ENCODE peak calls at places on chromosomes 2 and 18, in six cellular contexts. One of them, this sample, is unnamed.

GRCh38 chr2:231925303-231926179 is 655 bp downstream of the NPPC start:
- DNase-seq in MM.1S: peak; percentile 78
- DNase-seq in mammary epithelial cell: peak; percentile 66
- DNase-seq in SK-N-SH: peak; percentile 96
- DNase-seq in neural progenitor cell: peak; percentile 95
- DNase-seq in fibroblast of lung: peak; percentile 87
- DNase-seq in this sample: peak; percentile 74

GRCh38 chr18:37729715-37730114 is 164.1 kb upstream of the CELF4 start:
- DNase-seq in MM.1S: no peak
- DNase-seq in mammary epithelial cell: peak; percentile 17
- DNase-seq in SK-N-SH: no peak
- DNase-seq in neural progenitor cell: no peak
- DNase-seq in fibroblast of lung: no peak
- DNase-seq in this sample: no peak

GRCh38 chr18:21129586-21130216 is 18.1 kb upstream of the ROCK1 start:
- DNase-seq in MM.1S: no peak
- DNase-seq in mammary epithelial cell: no peak
- DNase-seq in SK-N-SH: no peak
- DNase-seq in neural progenitor cell: no peak
- DNase-seq in fibroblast of lung: no peak
- DNase-seq in this sample: no peak

GRCh38 chr2:163601377-163601776 is 134.4 kb downstream of the FIGN start:
- DNase-seq in MM.1S: no peak
- DNase-seq in mammary epithelial cell: peak; percentile 52
- DNase-seq in SK-N-SH: no peak
- DNase-seq in neural progenitor cell: peak; percentile 55
- DNase-seq in fibroblast of lung: peak; percentile 28
- DNase-seq in this sample: no peak

GRCh38 chr2:186130678-186131511 is 355.2 kb upstream of the ZC3H15 start:
- DNase-seq in MM.1S: no peak
- DNase-seq in mammary epithelial cell: peak; percentile 5
- DNase-seq in SK-N-SH: no peak
- DNase-seq in neural progenitor cell: peak; percentile 78
- DNase-seq in fibroblast of lung: no peak
- DNase-seq in this sample: peak; percentile 27

GRCh38 chr2:85132392-85132791 is 800 bp upstream of the TCF7L1 start:
- DNase-seq in MM.1S: no peak
- DNase-seq in mammary epithelial cell: no peak
- DNase-seq in SK-N-SH: peak; percentile 27
- DNase-seq in neural progenitor cell: peak; percentile 53
- DNase-seq in fibroblast of lung: no peak
- DNase-seq in this sample: peak; percentile 20

GRCh38 chr2:8625399-8626283 is 56.2 kb upstream of the ID2 start:
- DNase-seq in MM.1S: no peak
- DNase-seq in mammary epithelial cell: no peak
- DNase-seq in SK-N-SH: no peak
- DNase-seq in neural progenitor cell: no peak
- DNase-seq in fibroblast of lung: no peak
- DNase-seq in this sample: no peak

GRCh38 chr2:24852431-24853020 is 59.3 kb downstream of the CENPO start:
- DNase-seq in MM.1S: no peak
- DNase-seq in mammary epithelial cell: no peak
- DNase-seq in SK-N-SH: no peak
- DNase-seq in neural progenitor cell: no peak
- DNase-seq in fibroblast of lung: no peak
- DNase-seq in this sample: no peak

GRCh38 chr18:65752625-65753325 is 2.0 kb downstream of the CDH7 start:
- DNase-seq in MM.1S: no peak
- DNase-seq in mammary epithelial cell: no peak
- DNase-seq in SK-N-SH: no peak
- DNase-seq in neural progenitor cell: no peak
- DNase-seq in fibroblast of lung: no peak
- DNase-seq in this sample: no peak

GRCh38 chr2:150513647-150514046 is 26.2 kb upstream of the RND3 start:
- DNase-seq in MM.1S: no peak
- DNase-seq in mammary epithelial cell: peak; percentile 23
- DNase-seq in SK-N-SH: no peak
- DNase-seq in neural progenitor cell: no peak
- DNase-seq in fibroblast of lung: peak; percentile 51
- DNase-seq in this sample: peak; percentile 43

GRCh38 chr2:38648107-38648761 is 17.7 kb upstream of the GALM start:
- DNase-seq in MM.1S: peak; percentile 56
- DNase-seq in mammary epithelial cell: peak; percentile 75
- DNase-seq in SK-N-SH: no peak
- DNase-seq in neural progenitor cell: no peak
- DNase-seq in fibroblast of lung: no peak
- DNase-seq in this sample: peak; percentile 7

GRCh38 chr18:23512641-23513040 is 9.3 kb downstream of the RMC1 start:
- DNase-seq in MM.1S: no peak
- DNase-seq in mammary epithelial cell: no peak
- DNase-seq in SK-N-SH: no peak
- DNase-seq in neural progenitor cell: no peak
- DNase-seq in fibroblast of lung: no peak
- DNase-seq in this sample: no peak

GRCh38 chr2:120436885-120437603 is 91.1 kb downstream of the INHBB start:
- DNase-seq in MM.1S: peak; percentile 30
- DNase-seq in mammary epithelial cell: peak; percentile 54
- DNase-seq in SK-N-SH: peak; percentile 66
- DNase-seq in neural progenitor cell: peak; percentile 73
- DNase-seq in fibroblast of lung: peak; percentile 29
- DNase-seq in this sample: peak; percentile 92

GRCh38 chr2:230870544-230871360 is 6.0 kb downstream of the ITM2C start:
- DNase-seq in MM.1S: peak; percentile 71
- DNase-seq in mammary epithelial cell: no peak
- DNase-seq in SK-N-SH: peak; percentile 76
- DNase-seq in neural progenitor cell: peak; percentile 53
- DNase-seq in fibroblast of lung: no peak
- DNase-seq in this sample: no peak

GRCh38 chr2:76128622-76129021 is 417.9 kb upstream of the GCFC2 start:
- DNase-seq in MM.1S: no peak
- DNase-seq in mammary epithelial cell: no peak
- DNase-seq in SK-N-SH: no peak
- DNase-seq in neural progenitor cell: no peak
- DNase-seq in fibroblast of lung: no peak
- DNase-seq in this sample: no peak

GRCh38 chr2:67259581-67260347 is 137.4 kb upstream of the ETAA1 start:
- DNase-seq in MM.1S: no peak
- DNase-seq in mammary epithelial cell: peak; percentile 91
- DNase-seq in SK-N-SH: peak; percentile 49
- DNase-seq in neural progenitor cell: no peak
- DNase-seq in fibroblast of lung: peak; percentile 81
- DNase-seq in this sample: peak; percentile 86

GRCh38 chr2:121293450-121294325 is 8.7 kb upstream of the TFCP2L1 start:
- DNase-seq in MM.1S: no peak
- DNase-seq in mammary epithelial cell: no peak
- DNase-seq in SK-N-SH: no peak
- DNase-seq in neural progenitor cell: no peak
- DNase-seq in fibroblast of lung: no peak
- DNase-seq in this sample: no peak

GRCh38 chr2:186595219-186595618 is 5.4 kb downstream of the ITGAV start:
- DNase-seq in MM.1S: no peak
- DNase-seq in mammary epithelial cell: no peak
- DNase-seq in SK-N-SH: no peak
- DNase-seq in neural progenitor cell: no peak
- DNase-seq in fibroblast of lung: peak; percentile 63
- DNase-seq in this sample: peak; percentile 23

GRCh38 chr2:134706587-134707329 is 12.0 kb downstream of the TMEM163 start:
- DNase-seq in MM.1S: no peak
- DNase-seq in mammary epithelial cell: peak; percentile 57
- DNase-seq in SK-N-SH: no peak
- DNase-seq in neural progenitor cell: no peak
- DNase-seq in fibroblast of lung: no peak
- DNase-seq in this sample: peak; percentile 55

GRCh38 chr18:79402977-79403722 is 7.4 kb downstream of the NFATC1 start:
- DNase-seq in MM.1S: no peak
- DNase-seq in mammary epithelial cell: peak; percentile 3
- DNase-seq in SK-N-SH: no peak
- DNase-seq in neural progenitor cell: no peak
- DNase-seq in fibroblast of lung: no peak
- DNase-seq in this sample: peak; percentile 62

GRCh38 chr2:97707428-97708380 is 5.7 kb upstream of the ZAP70 start:
- DNase-seq in MM.1S: no peak
- DNase-seq in mammary epithelial cell: no peak
- DNase-seq in SK-N-SH: no peak
- DNase-seq in neural progenitor cell: no peak
- DNase-seq in fibroblast of lung: no peak
- DNase-seq in this sample: no peak

GRCh38 chr2:7557376-7557775 is 640.2 kb downstream of the RNF144A start:
- DNase-seq in MM.1S: no peak
- DNase-seq in mammary epithelial cell: no peak
- DNase-seq in SK-N-SH: no peak
- DNase-seq in neural progenitor cell: no peak
- DNase-seq in fibroblast of lung: no peak
- DNase-seq in this sample: no peak

GRCh38 chr2:240564571-240565266 is 3.6 kb upstream of the RNPEPL1 start:
- DNase-seq in MM.1S: peak; percentile 29
- DNase-seq in mammary epithelial cell: no peak
- DNase-seq in SK-N-SH: no peak
- DNase-seq in neural progenitor cell: no peak
- DNase-seq in fibroblast of lung: no peak
- DNase-seq in this sample: peak; percentile 31

GRCh38 chr2:240565267-240566202 is 2.7 kb upstream of the RNPEPL1 start:
- DNase-seq in MM.1S: peak; percentile 89
- DNase-seq in mammary epithelial cell: peak; percentile 72
- DNase-seq in SK-N-SH: peak; percentile 36
- DNase-seq in neural progenitor cell: no peak
- DNase-seq in fibroblast of lung: no peak
- DNase-seq in this sample: peak; percentile 76

GRCh38 chr2:240567137-240567871 is 980 bp upstream of the RNPEPL1 start:
- DNase-seq in MM.1S: no peak
- DNase-seq in mammary epithelial cell: no peak
- DNase-seq in SK-N-SH: peak; percentile 41
- DNase-seq in neural progenitor cell: no peak
- DNase-seq in fibroblast of lung: no peak
- DNase-seq in this sample: no peak

GRCh38 chr2:240567872-240568677 is at the start of gene RNPEPL1:
- DNase-seq in MM.1S: peak; percentile 60
- DNase-seq in mammary epithelial cell: peak; percentile 47
- DNase-seq in SK-N-SH: peak; percentile 90
- DNase-seq in neural progenitor cell: peak; percentile 76
- DNase-seq in fibroblast of lung: peak; percentile 20
- DNase-seq in this sample: peak; percentile 44

GRCh38 chr2:240566203-240567136 is 1.8 kb upstream of the RNPEPL1 start:
- DNase-seq in MM.1S: peak; percentile 94
- DNase-seq in mammary epithelial cell: peak; percentile 73
- DNase-seq in SK-N-SH: peak; percentile 92
- DNase-seq in neural progenitor cell: peak; percentile 89
- DNase-seq in fibroblast of lung: peak; percentile 72
- DNase-seq in this sample: peak; percentile 81
- H3K79me2 ChIP-seq in MM.1S: peaks cover 76% of the 10 kb centered on the region
- H3K79me2 ChIP-seq in mammary epithelial cell: peaks cover 10% of the 10 kb centered on the region
- H3K79me2 ChIP-seq in SK-N-SH: peaks cover 35% of the 10 kb centered on the region
- H3K79me2 ChIP-seq in neural progenitor cell: no peaks in the 10 kb centered on the region
- H3K79me2 ChIP-seq in fibroblast of lung: peaks cover 5% of the 10 kb centered on the region
- H3K79me2 ChIP-seq in this sample: peaks cover 35% of the 10 kb centered on the region

GRCh38 chr18:76314496-76314895 is 180.5 kb downstream of the ZNF516 start:
- DNase-seq in MM.1S: no peak
- DNase-seq in mammary epithelial cell: no peak
- DNase-seq in SK-N-SH: no peak
- DNase-seq in neural progenitor cell: no peak
- DNase-seq in fibroblast of lung: no peak
- DNase-seq in this sample: no peak
- TF ChIP-seq CTCF in MM.1S: no peak
- TF ChIP-seq CTCF in mammary epithelial cell: no peak
- TF ChIP-seq CTCF in SK-N-SH: no peak
- TF ChIP-seq CTCF in neural progenitor cell: no peak
- TF ChIP-seq CTCF in fibroblast of lung: no peak
- TF ChIP-seq CTCF in this sample: no peak

DNA sequence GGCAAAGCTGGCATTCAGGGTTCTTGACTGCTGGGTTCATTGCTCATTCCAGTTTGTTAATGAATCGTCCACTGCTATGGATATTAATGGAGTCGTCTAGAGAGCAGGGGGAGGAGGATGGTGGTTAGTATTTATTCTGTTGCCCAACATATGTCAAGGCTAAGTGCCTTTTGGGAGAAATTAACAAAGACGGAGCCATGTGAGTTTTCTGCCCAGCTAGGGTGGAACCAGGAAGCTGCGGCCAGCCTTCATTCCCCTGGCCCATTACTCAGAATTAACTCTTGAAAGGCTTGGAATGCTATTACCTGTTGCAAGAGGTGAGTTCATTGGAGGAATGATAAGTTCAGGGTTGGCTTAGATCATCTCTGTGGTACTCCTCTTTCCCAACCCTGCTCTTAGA is 19.3 kb downstream of the IGFBP2 start:
- DNase-seq in MM.1S: no peak
- DNase-seq in mammary epithelial cell: peak; percentile 52
- DNase-seq in SK-N-SH: no peak
- DNase-seq in neural progenitor cell: no peak
- DNase-seq in fibroblast of lung: no peak
- DNase-seq in this sample: no peak
- H3K79me2 ChIP-seq in MM.1S: no peaks in the 10 kb centered on the region
- H3K79me2 ChIP-seq in mammary epithelial cell: peaks cover 87% of the 10 kb centered on the region
- H3K79me2 ChIP-seq in SK-N-SH: peaks cover 81% of the 10 kb centered on the region
- H3K79me2 ChIP-seq in neural progenitor cell: peaks cover 100% of the 10 kb centered on the region
- H3K79me2 ChIP-seq in fibroblast of lung: no peaks in the 10 kb centered on the region
- H3K79me2 ChIP-seq in this sample: no peaks in the 10 kb centered on the region

GRCh38 chr2:64988420-64989125 is 626 bp upstream of the SLC1A4 start:
- DNase-seq in MM.1S: peak; percentile 91
- DNase-seq in mammary epithelial cell: peak; percentile 83
- DNase-seq in SK-N-SH: peak; percentile 90
- DNase-seq in neural progenitor cell: peak; percentile 77
- DNase-seq in fibroblast of lung: peak; percentile 85
- DNase-seq in this sample: no peak
- TF ChIP-seq CTCF in MM.1S: peak; percentile 28
- TF ChIP-seq CTCF in mammary epithelial cell: peak; percentile 4
- TF ChIP-seq CTCF in SK-N-SH: peak; percentile 56
- TF ChIP-seq CTCF in neural progenitor cell: peak; percentile 26
- TF ChIP-seq CTCF in fibroblast of lung: peak; percentile 20
- TF ChIP-seq CTCF in this sample: peak; percentile 47